ENCODE peak calls at places on chromosomes 5 and 9, in seven cellular contexts. Y is stimulated activated CD4-positive, alpha-beta T cell treated with anti-CD3 and anti-CD28 coated beads, Interleukin-4, amount 100 ng/mL, for 48 hours; A is AG08395; O is Right ventricle myocardium superior; C is T-helper 17 cell; R is GM13976; P is HS-5. J is an unnamed sample.

GRCh38 chr5:130549884-130550552 is 615.0 kb downstream of the HINT1 start:
- DNase-seq in A (no peak), Y (no peak), R (no peak), C (no peak), P (peak), O (no peak), J (no peak)

GRCh38 chr5:14240366-14240765 is 97.2 kb downstream of the TRIO start:
- DNase-seq in Y (no peak), R (no peak), P (no peak), O (no peak), A (peak), C (no peak), J (no peak)

GRCh38 chr9:123408313-123409266 is 52.6 kb downstream of the CRB2 start:
- DNase-seq in O (no peak), A (no peak), R (no peak), C (no peak), P (no peak), Y (no peak), J (no peak)

GRCh38 chr5:138874771-138875628 is at the start of gene LRRTM2:
- DNase-seq in A (peak), P (peak), Y (no peak), O (no peak), C (no peak), R (no peak), J (no peak)

GRCh38 chr5:172379481-172379880 is 74.8 kb downstream of the SH3PXD2B start:
- DNase-seq in O (no peak), P (no peak), Y (no peak), R (no peak), C (no peak), A (peak), J (no peak)

GRCh38 chr9:99264070-99264469 is 42.0 kb downstream of the SEC61B start:
- DNase-seq in C (no peak), Y (no peak), A (no peak), P (no peak), O (no peak), R (no peak), J (no peak)

GRCh38 chr5:50302815-50303490 is 138.1 kb downstream of the EMB start:
- DNase-seq in P (peak), Y (no peak), A (peak), R (no peak), O (no peak), C (no peak), J (no peak)

GRCh38 chr5:103466494-103466893 is 96.1 kb downstream of the NUDT12 start:
- DNase-seq in C (no peak), Y (no peak), A (no peak), O (no peak), R (no peak), P (no peak), J (no peak)

GRCh38 chr9:38388283-38389223 is 3.9 kb upstream of the ALDH1B1 start:
- DNase-seq in P (no peak), Y (no peak), C (no peak), R (no peak), A (no peak), O (no peak), J (no peak)

GRCh38 chr9:4339783-4340335 is 40.0 kb upstream of the GLIS3 start:
- DNase-seq in P (no peak), R (peak), A (peak), O (no peak), Y (no peak), C (no peak), J (no peak)

GRCh38 chr5:96297867-96298266 is 135.2 kb downstream of the PCSK1 start:
- DNase-seq in A (peak), Y (no peak), C (no peak), R (no peak), P (no peak), O (no peak), J (no peak)

GRCh38 chr9:129567842-129568559 is 52.9 kb downstream of the C9orf50 start:
- DNase-seq in A (peak), O (peak), C (no peak), R (no peak), P (no peak), Y (no peak), J (no peak)

GRCh38 chr5:146662229-146662628 is 146.2 kb upstream of the GPR151 start:
- DNase-seq in A (no peak), O (no peak), Y (no peak), P (no peak), R (no peak), C (no peak), J (no peak)

GRCh38 chr9:96100385-96100978 is 201.5 kb downstream of the HSD17B3 start:
- DNase-seq in P (no peak), O (no peak), A (no peak), Y (peak), C (no peak), R (no peak), J (no peak)

GRCh38 chr5:43425965-43426364 is 13.8 kb upstream of the CCL28 start:
- DNase-seq in C (no peak), P (peak), Y (no peak), A (peak), R (no peak), O (no peak), J (no peak)

GRCh38 chr5:62575556-62575955 is 3.1 kb upstream of the LRRC70 start:
- DNase-seq in O (no peak), C (no peak), A (no peak), R (no peak), Y (no peak), P (no peak), J (no peak)

GRCh38 chr9:123089790-123090189 is 56.3 kb downstream of the GPR21 start:
- DNase-seq in A (no peak), Y (no peak), C (no peak), P (no peak), O (no peak), R (no peak), J (no peak)

GRCh38 chr5:9699681-9700080 is 69.5 kb upstream of the TAS2R1 start:
- DNase-seq in R (no peak), A (no peak), Y (no peak), P (no peak), O (no peak), C (no peak), J (no peak)

GRCh38 chr5:96151891-96152290 is 190.2 kb upstream of the ELL2 start:
- DNase-seq in R (no peak), Y (no peak), O (no peak), P (no peak), C (no peak), A (no peak), J (no peak)

GRCh38 chr5:157130933-157131332 is 11.7 kb downstream of the MED7 start:
- DNase-seq in O (no peak), C (no peak), R (peak), P (no peak), Y (no peak), A (no peak), J (no peak)

GRCh38 chr5:164784230-164784629 is 1278.8 kb downstream of the MAT2B start:
- DNase-seq in R (no peak), A (no peak), Y (no peak), C (no peak), O (no peak), P (no peak), J (no peak)

GRCh38 chr5:157821822-157822622 is 36.9 kb downstream of the CLINT1 start:
- DNase-seq in R (no peak), P (no peak), C (no peak), A (no peak), O (no peak), Y (no peak), J (no peak)

GRCh38 chr9:19379697-19380046 is 364 bp downstream of the RPS6 start:
- DNase-seq in P (no peak), C (peak), R (peak), A (peak), O (peak), Y (no peak), J (no peak)

GRCh38 chr9:118170032-118170955 is 466.1 kb downstream of the TLR4 start:
- DNase-seq in Y (no peak), R (peak), P (peak), O (no peak), A (peak), C (no peak), J (no peak)

GRCh38 chr5:173853370-173854131 is 34.6 kb upstream of the CPEB4 start:
- DNase-seq in P (no peak), R (no peak), A (no peak), Y (no peak), C (no peak), O (no peak), J (no peak)

GRCh38 chr5:151805414-151806225 is 33.9 kb downstream of the G3BP1 start:
- DNase-seq in A (peak), O (no peak), P (peak), C (no peak), Y (no peak), R (no peak), J (no peak)

GRCh38 chr9:11144750-11145149 is 531.9 kb upstream of the PTPRD start:
- DNase-seq in P (no peak), A (no peak), R (no peak), Y (no peak), O (no peak), C (no peak), J (no peak)